ENCODE peak calls at places on chromosomes 4 and X, in nine cellular contexts. H is GDM1; F is left ventricle myocardium inferior; B is SW480; N is AG09309; I is NCI-H460; Q is stimulated activated CD8-positive, alpha-beta memory T cell treated with anti-CD3 and anti-CD28 coated beads, Interleukin-4, amount 100 ng/mL, for 48 hours; M is fibroblast of lung; D is epithelial cell of esophagus. E is an unnamed sample.

GRCh38 chr4:40121515-40121914 is 64.9 kb downstream of the N4BP2 start:
- DNase-seq in I (peak), F (no peak), D (peak), Q (no peak), B (no peak), H (peak), N (peak), M (peak), E (peak)

GRCh38 chrX:45077748-45078424 is 122.8 kb downstream of the DIPK2B start:
- DNase-seq in Q (no peak), F (no peak), M (no peak), N (no peak), B (no peak), H (no peak), I (no peak), D (no peak), E (no peak)

GRCh38 chrX:87299563-87300160 is 217.9 kb upstream of the KLHL4 start:
- DNase-seq in I (peak), M (peak), F (no peak), H (no peak), Q (no peak), N (peak), B (peak), D (peak), E (no peak)

GRCh38 chrX:53047228-53047627 is 1.4 kb upstream of the GPR173 start:
- DNase-seq in D (no peak), F (no peak), N (no peak), H (no peak), Q (no peak), I (no peak), B (no peak), M (peak), E (no peak)

GRCh38 chrX:47366051-47366722 is 4.2 kb upstream of the ZNF157 start:
- DNase-seq in I (peak), H (no peak), F (peak), Q (peak), B (no peak), M (peak), D (peak), N (no peak), E (no peak)

GRCh38 chrX:46376246-46376885 is 168.9 kb downstream of the ZNF674 start:
- DNase-seq in Q (peak), M (peak), F (no peak), H (peak), N (peak), D (peak), B (peak), I (peak), E (no peak)

GRCh38 chr4:106306561-106306960 is 9.4 kb downstream of the TBCK start:
- DNase-seq in D (no peak), N (no peak), F (no peak), Q (no peak), M (no peak), I (no peak), B (no peak), H (no peak), E (no peak)

GRCh38 chr4:21753084-21753760 is 195.3 kb downstream of the KCNIP4 start:
- DNase-seq in H (no peak), N (no peak), Q (no peak), M (no peak), I (no peak), B (no peak), D (peak), F (no peak), E (no peak)

GRCh38 chr4:89357787-89358186 is 50.2 kb upstream of the GPRIN3 start:
- DNase-seq in N (no peak), D (no peak), H (no peak), B (no peak), Q (no peak), I (no peak), F (no peak), M (no peak), E (no peak)

GRCh38 chr4:143241892-143242291 is 57.2 kb downstream of the USP38 start:
- DNase-seq in F (no peak), D (peak), N (no peak), B (no peak), I (no peak), M (no peak), Q (no peak), H (no peak), E (peak)

GRCh38 chr4:149980941-149981340 is 97.3 kb upstream of the DCLK2 start:
- DNase-seq in N (no peak), I (peak), H (no peak), F (peak), Q (peak), B (peak), M (peak), D (peak), E (no peak)

GRCh38 chr4:40038972-40039371 is 17.7 kb upstream of the N4BP2 start:
- DNase-seq in H (no peak), D (peak), I (no peak), B (no peak), F (no peak), Q (no peak), M (peak), N (no peak), E (peak)

GRCh38 chr4:68734095-68734494 is 63.6 kb upstream of the UGT2B15 start:
- DNase-seq in Q (no peak), N (no peak), I (no peak), B (no peak), H (no peak), M (no peak), D (no peak), F (no peak), E (no peak)

GRCh38 chr4:7679431-7679830 is 244.7 kb upstream of the PSAPL1 start:
- DNase-seq in D (no peak), B (no peak), I (no peak), N (no peak), M (no peak), H (no peak), Q (no peak), F (no peak), E (no peak)

GRCh38 chrX:88424071-88424470 is 323.0 kb upstream of the CPXCR1 start:
- DNase-seq in I (no peak), N (no peak), Q (no peak), F (no peak), D (no peak), B (no peak), H (no peak), M (no peak), E (no peak)

GRCh38 chr4:186037692-186038658 is 31.0 kb upstream of the TLR3 start:
- DNase-seq in I (peak), F (no peak), H (peak), D (peak), M (peak), N (peak), B (peak), Q (no peak), E (peak)

GRCh38 chrX:45497290-45497689 is 296.6 kb upstream of the DIPK2B start:
- DNase-seq in B (no peak), M (no peak), H (no peak), N (no peak), I (no peak), D (peak), F (no peak), Q (no peak), E (no peak)

GRCh38 chrX:154401045-154401799 is 3.0 kb downstream of the RPL10 start:
- DNase-seq in M (peak), F (no peak), I (peak), Q (peak), D (peak), H (no peak), B (no peak), N (no peak), E (no peak)

GRCh38 chrX:109472939-109473713 is 8.8 kb downstream of the GUCY2F start:
- DNase-seq in F (no peak), Q (peak), N (no peak), B (peak), D (peak), M (peak), I (no peak), H (no peak), E (no peak)

GRCh38 chrX:17859609-17860178 is 1.4 kb downstream of the RAI2 start:
- DNase-seq in F (no peak), Q (peak), N (no peak), I (no peak), H (no peak), B (peak), D (no peak), M (no peak), E (no peak)

GRCh38 chr4:76256032-76256431 is 4.5 kb downstream of the FAM47E start:
- DNase-seq in Q (no peak), B (no peak), M (no peak), N (no peak), F (no peak), I (no peak), D (no peak), H (no peak), E (no peak)

GRCh38 chr4:70657326-70657725 is 9.0 kb downstream of the JCHAIN start:
- DNase-seq in H (no peak), B (no peak), F (no peak), N (no peak), M (no peak), D (no peak), I (no peak), Q (no peak), E (no peak)